ENCODE peak calls at places on chromosomes 5 and 9, in ten cellular contexts. One of them, this sample, is unnamed.

GRCh38 chr9:97954550-97954989 is 16.6 kb upstream of the HEMGN start:
- DNase-seq in GM19239: peak
- DNase-seq in dorsolateral prefrontal cortex: no peak
- DNase-seq in T follicular helper cell: peak
- DNase-seq in stimulated activated naive CD8-positive, alpha-beta T cell treated with anti-CD3 and anti-CD28 coated beads, Interleukin-15, amount 100 ng/mL, for 72 hours: peak
- DNase-seq in activated CD4-positive, alpha-beta T cell treated with anti-CD3 and anti-CD28 coated beads for 36 hours: peak
- DNase-seq in activated T-helper 1 cell treated with anti-CD3 and anti-CD28 coated beads, Interleukin-12 subunit alpha, Interleukin-12 subunit beta, Interleukin-2, Interleukin-4 antibody, amounts not matched to agents 30 ng/mL and 10 ng/mL and 1 ng/mL, durations not matched to agents 14 hours and 24 hours and 36 hours: peak
- DNase-seq in effector CD8-positive, alpha-beta T cell: peak
- DNase-seq in activated effector memory CD4-positive, alpha-beta T cell treated with Interleukin-2 at 50 U/mL for 16 hours: peak
- DNase-seq in stimulated activated CD4-positive, alpha-beta T cell treated with anti-CD3 and anti-CD28 coated beads, Interleukin-1b, Interleukin-23, amount 100 ng/mL, for 1 hour: peak
- DNase-seq in this sample: peak

GRCh38 chr5:74201334-74202081 is 439.0 kb downstream of the ENC1 start:
- DNase-seq in GM19239: peak
- DNase-seq in dorsolateral prefrontal cortex: no peak
- DNase-seq in T follicular helper cell: no peak
- DNase-seq in stimulated activated naive CD8-positive, alpha-beta T cell treated with anti-CD3 and anti-CD28 coated beads, Interleukin-15, amount 100 ng/mL, for 72 hours: no peak
- DNase-seq in activated CD4-positive, alpha-beta T cell treated with anti-CD3 and anti-CD28 coated beads for 36 hours: peak
- DNase-seq in activated T-helper 1 cell treated with anti-CD3 and anti-CD28 coated beads, Interleukin-12 subunit alpha, Interleukin-12 subunit beta, Interleukin-2, Interleukin-4 antibody, amounts not matched to agents 30 ng/mL and 10 ng/mL and 1 ng/mL, durations not matched to agents 14 hours and 24 hours and 36 hours: no peak
- DNase-seq in effector CD8-positive, alpha-beta T cell: no peak
- DNase-seq in activated effector memory CD4-positive, alpha-beta T cell treated with Interleukin-2 at 50 U/mL for 16 hours: no peak
- DNase-seq in stimulated activated CD4-positive, alpha-beta T cell treated with anti-CD3 and anti-CD28 coated beads, Interleukin-1b, Interleukin-23, amount 100 ng/mL, for 1 hour: no peak
- DNase-seq in this sample: peak

GRCh38 chr9:14304242-14304641 is 9.7 kb downstream of the NFIB start:
- DNase-seq in GM19239: no peak
- DNase-seq in dorsolateral prefrontal cortex: no peak
- DNase-seq in T follicular helper cell: no peak
- DNase-seq in stimulated activated naive CD8-positive, alpha-beta T cell treated with anti-CD3 and anti-CD28 coated beads, Interleukin-15, amount 100 ng/mL, for 72 hours: no peak
- DNase-seq in activated CD4-positive, alpha-beta T cell treated with anti-CD3 and anti-CD28 coated beads for 36 hours: no peak
- DNase-seq in activated T-helper 1 cell treated with anti-CD3 and anti-CD28 coated beads, Interleukin-12 subunit alpha, Interleukin-12 subunit beta, Interleukin-2, Interleukin-4 antibody, amounts not matched to agents 30 ng/mL and 10 ng/mL and 1 ng/mL, durations not matched to agents 14 hours and 24 hours and 36 hours: no peak
- DNase-seq in effector CD8-positive, alpha-beta T cell: no peak
- DNase-seq in activated effector memory CD4-positive, alpha-beta T cell treated with Interleukin-2 at 50 U/mL for 16 hours: no peak
- DNase-seq in stimulated activated CD4-positive, alpha-beta T cell treated with anti-CD3 and anti-CD28 coated beads, Interleukin-1b, Interleukin-23, amount 100 ng/mL, for 1 hour: no peak
- DNase-seq in this sample: no peak

GRCh38 chr5:37619353-37619752 is 220.5 kb downstream of the GDNF start:
- DNase-seq in GM19239: no peak
- DNase-seq in dorsolateral prefrontal cortex: no peak
- DNase-seq in T follicular helper cell: no peak
- DNase-seq in stimulated activated naive CD8-positive, alpha-beta T cell treated with anti-CD3 and anti-CD28 coated beads, Interleukin-15, amount 100 ng/mL, for 72 hours: no peak
- DNase-seq in activated CD4-positive, alpha-beta T cell treated with anti-CD3 and anti-CD28 coated beads for 36 hours: no peak
- DNase-seq in activated T-helper 1 cell treated with anti-CD3 and anti-CD28 coated beads, Interleukin-12 subunit alpha, Interleukin-12 subunit beta, Interleukin-2, Interleukin-4 antibody, amounts not matched to agents 30 ng/mL and 10 ng/mL and 1 ng/mL, durations not matched to agents 14 hours and 24 hours and 36 hours: no peak
- DNase-seq in effector CD8-positive, alpha-beta T cell: no peak
- DNase-seq in activated effector memory CD4-positive, alpha-beta T cell treated with Interleukin-2 at 50 U/mL for 16 hours: no peak
- DNase-seq in stimulated activated CD4-positive, alpha-beta T cell treated with anti-CD3 and anti-CD28 coated beads, Interleukin-1b, Interleukin-23, amount 100 ng/mL, for 1 hour: no peak
- DNase-seq in this sample: no peak

GRCh38 chr9:86041331-86041741 is 58.0 kb downstream of the GOLM1 start:
- DNase-seq in GM19239: no peak
- DNase-seq in dorsolateral prefrontal cortex: no peak
- DNase-seq in T follicular helper cell: no peak
- DNase-seq in stimulated activated naive CD8-positive, alpha-beta T cell treated with anti-CD3 and anti-CD28 coated beads, Interleukin-15, amount 100 ng/mL, for 72 hours: no peak
- DNase-seq in activated CD4-positive, alpha-beta T cell treated with anti-CD3 and anti-CD28 coated beads for 36 hours: no peak
- DNase-seq in activated T-helper 1 cell treated with anti-CD3 and anti-CD28 coated beads, Interleukin-12 subunit alpha, Interleukin-12 subunit beta, Interleukin-2, Interleukin-4 antibody, amounts not matched to agents 30 ng/mL and 10 ng/mL and 1 ng/mL, durations not matched to agents 14 hours and 24 hours and 36 hours: no peak
- DNase-seq in effector CD8-positive, alpha-beta T cell: no peak
- DNase-seq in activated effector memory CD4-positive, alpha-beta T cell treated with Interleukin-2 at 50 U/mL for 16 hours: no peak
- DNase-seq in stimulated activated CD4-positive, alpha-beta T cell treated with anti-CD3 and anti-CD28 coated beads, Interleukin-1b, Interleukin-23, amount 100 ng/mL, for 1 hour: no peak
- DNase-seq in this sample: peak

GRCh38 chr5:158414780-158415179 is 555.8 kb upstream of the CLINT1 start:
- DNase-seq in GM19239: no peak
- DNase-seq in dorsolateral prefrontal cortex: no peak
- DNase-seq in T follicular helper cell: no peak
- DNase-seq in stimulated activated naive CD8-positive, alpha-beta T cell treated with anti-CD3 and anti-CD28 coated beads, Interleukin-15, amount 100 ng/mL, for 72 hours: no peak
- DNase-seq in activated CD4-positive, alpha-beta T cell treated with anti-CD3 and anti-CD28 coated beads for 36 hours: no peak
- DNase-seq in activated T-helper 1 cell treated with anti-CD3 and anti-CD28 coated beads, Interleukin-12 subunit alpha, Interleukin-12 subunit beta, Interleukin-2, Interleukin-4 antibody, amounts not matched to agents 30 ng/mL and 10 ng/mL and 1 ng/mL, durations not matched to agents 14 hours and 24 hours and 36 hours: no peak
- DNase-seq in effector CD8-positive, alpha-beta T cell: no peak
- DNase-seq in activated effector memory CD4-positive, alpha-beta T cell treated with Interleukin-2 at 50 U/mL for 16 hours: no peak
- DNase-seq in stimulated activated CD4-positive, alpha-beta T cell treated with anti-CD3 and anti-CD28 coated beads, Interleukin-1b, Interleukin-23, amount 100 ng/mL, for 1 hour: no peak
- DNase-seq in this sample: no peak

GRCh38 chr5:42361321-42361688 is 61.9 kb upstream of the GHR start:
- DNase-seq in GM19239: no peak
- DNase-seq in dorsolateral prefrontal cortex: no peak
- DNase-seq in T follicular helper cell: no peak
- DNase-seq in stimulated activated naive CD8-positive, alpha-beta T cell treated with anti-CD3 and anti-CD28 coated beads, Interleukin-15, amount 100 ng/mL, for 72 hours: no peak
- DNase-seq in activated CD4-positive, alpha-beta T cell treated with anti-CD3 and anti-CD28 coated beads for 36 hours: no peak
- DNase-seq in activated T-helper 1 cell treated with anti-CD3 and anti-CD28 coated beads, Interleukin-12 subunit alpha, Interleukin-12 subunit beta, Interleukin-2, Interleukin-4 antibody, amounts not matched to agents 30 ng/mL and 10 ng/mL and 1 ng/mL, durations not matched to agents 14 hours and 24 hours and 36 hours: no peak
- DNase-seq in effector CD8-positive, alpha-beta T cell: no peak
- DNase-seq in activated effector memory CD4-positive, alpha-beta T cell treated with Interleukin-2 at 50 U/mL for 16 hours: no peak
- DNase-seq in stimulated activated CD4-positive, alpha-beta T cell treated with anti-CD3 and anti-CD28 coated beads, Interleukin-1b, Interleukin-23, amount 100 ng/mL, for 1 hour: no peak
- DNase-seq in this sample: no peak

GRCh38 chr9:96071245-96072124 is 196.0 kb downstream of the ERCC6L2 start:
- DNase-seq in GM19239: peak
- DNase-seq in dorsolateral prefrontal cortex: no peak
- DNase-seq in T follicular helper cell: no peak
- DNase-seq in stimulated activated naive CD8-positive, alpha-beta T cell treated with anti-CD3 and anti-CD28 coated beads, Interleukin-15, amount 100 ng/mL, for 72 hours: no peak
- DNase-seq in activated CD4-positive, alpha-beta T cell treated with anti-CD3 and anti-CD28 coated beads for 36 hours: peak
- DNase-seq in activated T-helper 1 cell treated with anti-CD3 and anti-CD28 coated beads, Interleukin-12 subunit alpha, Interleukin-12 subunit beta, Interleukin-2, Interleukin-4 antibody, amounts not matched to agents 30 ng/mL and 10 ng/mL and 1 ng/mL, durations not matched to agents 14 hours and 24 hours and 36 hours: no peak
- DNase-seq in effector CD8-positive, alpha-beta T cell: no peak
- DNase-seq in activated effector memory CD4-positive, alpha-beta T cell treated with Interleukin-2 at 50 U/mL for 16 hours: no peak
- DNase-seq in stimulated activated CD4-positive, alpha-beta T cell treated with anti-CD3 and anti-CD28 coated beads, Interleukin-1b, Interleukin-23, amount 100 ng/mL, for 1 hour: no peak
- DNase-seq in this sample: peak

GRCh38 chr5:14269395-14269794 is 126.3 kb downstream of the TRIO start:
- DNase-seq in GM19239: no peak
- DNase-seq in dorsolateral prefrontal cortex: no peak
- DNase-seq in T follicular helper cell: no peak
- DNase-seq in stimulated activated naive CD8-positive, alpha-beta T cell treated with anti-CD3 and anti-CD28 coated beads, Interleukin-15, amount 100 ng/mL, for 72 hours: no peak
- DNase-seq in activated CD4-positive, alpha-beta T cell treated with anti-CD3 and anti-CD28 coated beads for 36 hours: no peak
- DNase-seq in activated T-helper 1 cell treated with anti-CD3 and anti-CD28 coated beads, Interleukin-12 subunit alpha, Interleukin-12 subunit beta, Interleukin-2, Interleukin-4 antibody, amounts not matched to agents 30 ng/mL and 10 ng/mL and 1 ng/mL, durations not matched to agents 14 hours and 24 hours and 36 hours: no peak
- DNase-seq in effector CD8-positive, alpha-beta T cell: no peak
- DNase-seq in activated effector memory CD4-positive, alpha-beta T cell treated with Interleukin-2 at 50 U/mL for 16 hours: no peak
- DNase-seq in stimulated activated CD4-positive, alpha-beta T cell treated with anti-CD3 and anti-CD28 coated beads, Interleukin-1b, Interleukin-23, amount 100 ng/mL, for 1 hour: no peak
- DNase-seq in this sample: no peak

GRCh38 chr9:107737987-107738743 is 248.6 kb upstream of the KLF4 start:
- DNase-seq in GM19239: no peak
- DNase-seq in dorsolateral prefrontal cortex: no peak
- DNase-seq in T follicular helper cell: no peak
- DNase-seq in stimulated activated naive CD8-positive, alpha-beta T cell treated with anti-CD3 and anti-CD28 coated beads, Interleukin-15, amount 100 ng/mL, for 72 hours: no peak
- DNase-seq in activated CD4-positive, alpha-beta T cell treated with anti-CD3 and anti-CD28 coated beads for 36 hours: no peak
- DNase-seq in activated T-helper 1 cell treated with anti-CD3 and anti-CD28 coated beads, Interleukin-12 subunit alpha, Interleukin-12 subunit beta, Interleukin-2, Interleukin-4 antibody, amounts not matched to agents 30 ng/mL and 10 ng/mL and 1 ng/mL, durations not matched to agents 14 hours and 24 hours and 36 hours: no peak
- DNase-seq in effector CD8-positive, alpha-beta T cell: no peak
- DNase-seq in activated effector memory CD4-positive, alpha-beta T cell treated with Interleukin-2 at 50 U/mL for 16 hours: no peak
- DNase-seq in stimulated activated CD4-positive, alpha-beta T cell treated with anti-CD3 and anti-CD28 coated beads, Interleukin-1b, Interleukin-23, amount 100 ng/mL, for 1 hour: no peak
- DNase-seq in this sample: peak

GRCh38 chr5:8517461-8517860 is 648.5 kb downstream of the MTRR start:
- DNase-seq in GM19239: no peak
- DNase-seq in dorsolateral prefrontal cortex: no peak
- DNase-seq in T follicular helper cell: no peak
- DNase-seq in stimulated activated naive CD8-positive, alpha-beta T cell treated with anti-CD3 and anti-CD28 coated beads, Interleukin-15, amount 100 ng/mL, for 72 hours: no peak
- DNase-seq in activated CD4-positive, alpha-beta T cell treated with anti-CD3 and anti-CD28 coated beads for 36 hours: no peak
- DNase-seq in activated T-helper 1 cell treated with anti-CD3 and anti-CD28 coated beads, Interleukin-12 subunit alpha, Interleukin-12 subunit beta, Interleukin-2, Interleukin-4 antibody, amounts not matched to agents 30 ng/mL and 10 ng/mL and 1 ng/mL, durations not matched to agents 14 hours and 24 hours and 36 hours: no peak
- DNase-seq in effector CD8-positive, alpha-beta T cell: no peak
- DNase-seq in activated effector memory CD4-positive, alpha-beta T cell treated with Interleukin-2 at 50 U/mL for 16 hours: no peak
- DNase-seq in stimulated activated CD4-positive, alpha-beta T cell treated with anti-CD3 and anti-CD28 coated beads, Interleukin-1b, Interleukin-23, amount 100 ng/mL, for 1 hour: no peak
- DNase-seq in this sample: no peak

GRCh38 chr9:15081021-15081753 is 171.0 kb upstream of the FREM1 start:
- DNase-seq in GM19239: no peak
- DNase-seq in dorsolateral prefrontal cortex: no peak
- DNase-seq in T follicular helper cell: no peak
- DNase-seq in stimulated activated naive CD8-positive, alpha-beta T cell treated with anti-CD3 and anti-CD28 coated beads, Interleukin-15, amount 100 ng/mL, for 72 hours: no peak
- DNase-seq in activated CD4-positive, alpha-beta T cell treated with anti-CD3 and anti-CD28 coated beads for 36 hours: no peak
- DNase-seq in activated T-helper 1 cell treated with anti-CD3 and anti-CD28 coated beads, Interleukin-12 subunit alpha, Interleukin-12 subunit beta, Interleukin-2, Interleukin-4 antibody, amounts not matched to agents 30 ng/mL and 10 ng/mL and 1 ng/mL, durations not matched to agents 14 hours and 24 hours and 36 hours: no peak
- DNase-seq in effector CD8-positive, alpha-beta T cell: no peak
- DNase-seq in activated effector memory CD4-positive, alpha-beta T cell treated with Interleukin-2 at 50 U/mL for 16 hours: no peak
- DNase-seq in stimulated activated CD4-positive, alpha-beta T cell treated with anti-CD3 and anti-CD28 coated beads, Interleukin-1b, Interleukin-23, amount 100 ng/mL, for 1 hour: no peak
- DNase-seq in this sample: no peak

GRCh38 chr5:17157916-17158529 is 59.4 kb upstream of the BASP1 start:
- DNase-seq in GM19239: no peak
- DNase-seq in dorsolateral prefrontal cortex: no peak
- DNase-seq in T follicular helper cell: no peak
- DNase-seq in stimulated activated naive CD8-positive, alpha-beta T cell treated with anti-CD3 and anti-CD28 coated beads, Interleukin-15, amount 100 ng/mL, for 72 hours: no peak
- DNase-seq in activated CD4-positive, alpha-beta T cell treated with anti-CD3 and anti-CD28 coated beads for 36 hours: no peak
- DNase-seq in activated T-helper 1 cell treated with anti-CD3 and anti-CD28 coated beads, Interleukin-12 subunit alpha, Interleukin-12 subunit beta, Interleukin-2, Interleukin-4 antibody, amounts not matched to agents 30 ng/mL and 10 ng/mL and 1 ng/mL, durations not matched to agents 14 hours and 24 hours and 36 hours: no peak
- DNase-seq in effector CD8-positive, alpha-beta T cell: no peak
- DNase-seq in activated effector memory CD4-positive, alpha-beta T cell treated with Interleukin-2 at 50 U/mL for 16 hours: no peak
- DNase-seq in stimulated activated CD4-positive, alpha-beta T cell treated with anti-CD3 and anti-CD28 coated beads, Interleukin-1b, Interleukin-23, amount 100 ng/mL, for 1 hour: no peak
- DNase-seq in this sample: peak

GRCh38 chr9:81855538-81855937 is 72.7 kb upstream of the SPATA31D4 start:
- DNase-seq in GM19239: no peak
- DNase-seq in dorsolateral prefrontal cortex: no peak
- DNase-seq in T follicular helper cell: no peak
- DNase-seq in stimulated activated naive CD8-positive, alpha-beta T cell treated with anti-CD3 and anti-CD28 coated beads, Interleukin-15, amount 100 ng/mL, for 72 hours: no peak
- DNase-seq in activated CD4-positive, alpha-beta T cell treated with anti-CD3 and anti-CD28 coated beads for 36 hours: no peak
- DNase-seq in activated T-helper 1 cell treated with anti-CD3 and anti-CD28 coated beads, Interleukin-12 subunit alpha, Interleukin-12 subunit beta, Interleukin-2, Interleukin-4 antibody, amounts not matched to agents 30 ng/mL and 10 ng/mL and 1 ng/mL, durations not matched to agents 14 hours and 24 hours and 36 hours: no peak
- DNase-seq in effector CD8-positive, alpha-beta T cell: no peak
- DNase-seq in activated effector memory CD4-positive, alpha-beta T cell treated with Interleukin-2 at 50 U/mL for 16 hours: no peak
- DNase-seq in stimulated activated CD4-positive, alpha-beta T cell treated with anti-CD3 and anti-CD28 coated beads, Interleukin-1b, Interleukin-23, amount 100 ng/mL, for 1 hour: no peak
- DNase-seq in this sample: no peak